ENCODE peak calls at places on chromosomes 4 and X, in seven cellular contexts. E is upper lobe of right lung, S is dorsolateral prefrontal cortex, X is transverse colon, F is lower lobe of right lung, Z is cardiac muscle cell, H is fibroblast of lung. Q is an unnamed sample.

GRCh38 chr4:8080754-8081065 is 77.9 kb downstream of the ABLIM2 start:
- DNase-seq in E (no peak), S (no peak), X (no peak), F (peak; percentile 24), Z (no peak), H (no peak), Q (no peak)

GRCh38 chr4:10159671-10160070 is 43.1 kb upstream of the WDR1 start:
- DNase-seq in E (no peak), S (no peak), X (no peak), F (no peak), Z (no peak), H (no peak), Q (no peak)

GRCh38 chr4:123455360-123455759 is 58.8 kb downstream of the SPRY1 start:
- DNase-seq in E (no peak), S (no peak), X (no peak), F (no peak), Z (no peak), H (no peak), Q (no peak)

GRCh38 chr4:99300934-99301333 is 10.1 kb upstream of the ADH1A start:
- DNase-seq in E (peak; percentile 72), S (no peak), X (peak; percentile 76), F (peak; percentile 71), Z (peak; percentile 37), H (peak; percentile 100), Q (peak; percentile 18)

GRCh38 chr4:72031868-72032619 is at the start of gene NPFFR2:
- DNase-seq in E (peak; percentile 77), S (peak; percentile 2), X (no peak), F (peak; percentile 48), Z (peak; percentile 91), H (no peak), Q (peak; percentile 46)

GRCh38 chrX:72094894-72095293 is 36.8 kb downstream of the RTL5 start:
- DNase-seq in E (no peak), S (no peak), X (peak; percentile 15), F (peak; percentile 61), Z (peak; percentile 82), H (peak; percentile 18), Q (peak; percentile 74)

GRCh38 chr4:56684320-56684719 is 3.2 kb upstream of the HOPX start:
- DNase-seq in E (no peak), S (no peak), X (no peak), F (no peak), Z (no peak), H (peak; percentile 41), Q (no peak)

GRCh38 chr4:148430847-148431246 is 11.4 kb downstream of the NR3C2 start:
- DNase-seq in E (no peak), S (no peak), X (no peak), F (no peak), Z (no peak), H (no peak), Q (no peak)

GRCh38 chr4:8198906-8199593 is at the start of gene SH3TC1:
- DNase-seq in E (peak; percentile 97), S (peak; percentile 34), X (peak; percentile 92), F (peak; percentile 96), Z (peak; percentile 51), H (peak; percentile 73), Q (peak; percentile 95)

GRCh38 chrX:54494166-54494969 is 1.7 kb downstream of the FGD1 start:
- DNase-seq in E (no peak), S (no peak), X (no peak), F (no peak), Z (no peak), H (peak; percentile 26), Q (no peak)
- H3K27ac ChIP-seq in E (no peak overlapping the region), S (no peak overlapping the region), X (peak overlapping the region; percentile 81), F (peak overlapping the region; percentile 31), Z (peak overlapping the region; percentile 86), H (peak overlapping the region; percentile 57), Q (no peak overlapping the region)

DNA sequence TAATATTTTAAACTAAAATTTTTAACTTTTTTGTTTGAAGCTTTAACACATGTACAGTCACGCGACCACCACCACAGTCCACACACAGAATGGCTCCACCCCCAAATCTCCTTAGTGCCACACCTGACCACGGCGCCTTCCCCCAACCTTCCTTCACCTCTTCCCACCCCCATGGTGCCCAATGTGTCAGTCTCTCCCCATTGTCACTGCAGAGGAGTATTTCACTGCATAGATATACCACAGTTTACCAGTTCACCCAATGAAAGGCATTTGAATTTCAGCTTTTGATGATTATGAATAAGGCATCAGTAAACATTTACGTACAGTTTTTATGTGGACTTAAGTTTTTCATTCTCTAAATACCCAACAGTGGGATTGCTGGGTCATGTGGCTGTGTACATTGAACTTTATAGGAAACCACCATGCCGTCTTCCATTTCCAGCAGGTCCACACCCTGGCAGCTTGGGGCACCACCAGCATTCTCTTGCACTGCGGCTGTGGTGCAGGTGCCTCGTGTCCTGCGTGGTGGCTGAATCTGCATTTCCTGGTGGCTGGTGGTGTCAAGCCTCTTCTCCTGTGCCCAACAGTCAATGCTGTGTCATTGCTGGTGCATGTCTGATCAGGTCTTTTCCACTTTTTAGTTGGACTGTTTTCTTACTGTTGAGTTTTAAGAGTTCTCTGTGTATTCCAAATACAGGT is 49.0 kb downstream of the CPLX1 start:
- DNase-seq in E (no peak), S (no peak), X (no peak), F (peak; percentile 9), Z (no peak), H (no peak), Q (no peak)
- H3K27ac ChIP-seq in E (no peak overlapping the region), S (no peak overlapping the region), X (no peak overlapping the region), F (no peak overlapping the region), Z (no peak overlapping the region), H (no peak overlapping the region), Q (no peak overlapping the region)

GRCh38 chrX:13159886-13160285 is 115.5 kb upstream of the FAM9C start:
- DNase-seq in E (no peak), S (no peak), X (no peak), F (no peak), Z (no peak), H (peak; percentile 64), Q (no peak)
- H3K27ac ChIP-seq in E (no peak overlapping the region), S (no peak overlapping the region), X (peak overlapping the region; percentile 64), F (no peak overlapping the region), Z (no peak overlapping the region), H (no peak overlapping the region), Q (no peak overlapping the region)

GRCh38 chr4:21134994-21135393 is 434.7 kb downstream of the PACRGL start:
- DNase-seq in E (no peak), S (no peak), X (no peak), F (no peak), Z (peak; percentile 5), H (peak; percentile 8), Q (no peak)
- H3K27ac ChIP-seq in E (no peak overlapping the region), S (no peak overlapping the region), X (no peak overlapping the region), F (no peak overlapping the region), Z (no peak overlapping the region), H (no peak overlapping the region), Q (no peak overlapping the region)

GRCh38 chr4:119031218-119031617 is 104.4 kb upstream of the MYOZ2 start:
- DNase-seq in E (peak; percentile 65), S (no peak), X (no peak), F (no peak), Z (no peak), H (no peak), Q (no peak)

GRCh38 chr4:119027815-119028214 is 107.8 kb upstream of the MYOZ2 start:
- DNase-seq in E (no peak), S (no peak), X (no peak), F (no peak), Z (no peak), H (no peak), Q (no peak)

GRCh38 chr4:119030536-119030890 is 105.1 kb upstream of the MYOZ2 start:
- DNase-seq in E (no peak), S (no peak), X (no peak), F (no peak), Z (no peak), H (no peak), Q (no peak)

GRCh38 chr4:119028296-119028695 is 107.3 kb upstream of the MYOZ2 start:
- DNase-seq in E (no peak), S (no peak), X (no peak), F (no peak), Z (no peak), H (no peak), Q (no peak)

GRCh38 chr4:119029847-119030535 is 105.6 kb upstream of the MYOZ2 start:
- DNase-seq in E (no peak), S (no peak), X (no peak), F (no peak), Z (no peak), H (no peak), Q (no peak)
- H3K27ac ChIP-seq in E (no peak overlapping the region), S (no peak overlapping the region), X (peak overlapping the region; percentile 89), F (no peak overlapping the region), Z (no peak overlapping the region), H (no peak overlapping the region), Q (peak overlapping the region; percentile 6)

GRCh38 chrX:154732421-154733071 is 18.3 kb downstream of the GAB3 start:
- DNase-seq in E (no peak), S (no peak), X (no peak), F (no peak), Z (no peak), H (no peak), Q (no peak)

GRCh38 chrX:154731881-154732280 is 19.0 kb downstream of the GAB3 start:
- DNase-seq in E (no peak), S (no peak), X (no peak), F (no peak), Z (no peak), H (peak; percentile 65), Q (no peak)

GRCh38 chrX:154734101-154734781 is 16.6 kb downstream of the GAB3 start:
- DNase-seq in E (peak; percentile 66), S (no peak), X (peak; percentile 19), F (peak; percentile 59), Z (no peak), H (peak; percentile 83), Q (no peak)

GRCh38 chrX:154731203-154731602 is 19.7 kb downstream of the GAB3 start:
- DNase-seq in E (no peak), S (no peak), X (no peak), F (no peak), Z (no peak), H (no peak), Q (no peak)

GRCh38 chrX:154733072-154733425 is 17.8 kb downstream of the GAB3 start:
- DNase-seq in E (no peak), S (no peak), X (no peak), F (no peak), Z (no peak), H (peak; percentile 65), Q (no peak)
- H3K27ac ChIP-seq in E (peak overlapping the region; percentile 82), S (no peak overlapping the region), X (peak overlapping the region; percentile 71), F (peak overlapping the region; percentile 83), Z (no peak overlapping the region), H (peak overlapping the region; percentile 41), Q (peak overlapping the region; percentile 68)